ENCODE peak calls at places on chromosome 1, in eight cellular contexts. D is transverse colon; Y is activated T-cell treated with anti-CD3 and anti-CD28 coated beads, Interleukin-2, amount 50 U/mL, for 24 hours; O is mesothelial cell of epicardium; B is posterior cingulate gyrus; C is dorsolateral prefrontal cortex; H is stimulated activated CD4-positive, alpha-beta T cell treated with anti-CD3 and anti-CD28 coated beads, Interleukin-12 subunit alpha, Interleukin-12 subunit beta, amount 100 ng/mL, for 48 hours; T is NCI-H1105. E is an unnamed sample.

GRCh38 chr1:47208374-47208850 is 18.6 kb upstream of the PDZK1IP1 start:
- DNase-seq in D (no peak), C (no peak), Y (no peak), H (no peak), O (no peak), B (no peak), T (no peak), E (no peak)

GRCh38 chr1:244210884-244211558 is 159.9 kb downstream of the ZBTB18 start:
- DNase-seq in B (no peak), C (no peak), Y (no peak), T (no peak), O (no peak), H (no peak), D (no peak), E (peak; percentile 21)

GRCh38 chr1:27773732-27774445 is 870 bp downstream of the STX12 start:
- DNase-seq in C (no peak), B (no peak), T (no peak), H (no peak), O (no peak), Y (no peak), D (no peak), E (no peak)

GRCh38 chr1:160081261-160081936 is at the start of gene KCNJ9:
- DNase-seq in Y (no peak), H (no peak), T (peak; percentile 12), O (no peak), C (peak; percentile 96), D (no peak), B (peak; percentile 80), E (no peak)

GRCh38 chr1:39128959-39129358 is 75.5 kb upstream of the MACF1 start:
- DNase-seq in H (no peak), C (no peak), T (peak; percentile 79), B (no peak), D (peak; percentile 89), Y (no peak), O (no peak), E (peak; percentile 77)

GRCh38 chr1:90712931-90713618 is 4.0 kb downstream of the BARHL2 start:
- DNase-seq in Y (no peak), B (no peak), O (no peak), C (no peak), H (no peak), D (no peak), T (no peak), E (no peak)

GRCh38 chr1:232986000-232986922 is 35.9 kb downstream of the NTPCR start:
- DNase-seq in D (no peak), B (no peak), H (no peak), O (no peak), Y (no peak), T (no peak), C (no peak), E (no peak)

GRCh38 chr1:172359531-172359991 is 60.9 kb upstream of the C1orf105 start:
- DNase-seq in C (no peak), T (no peak), O (no peak), D (no peak), H (no peak), Y (no peak), B (no peak), E (no peak)

GRCh38 chr1:218827486-218827885 is 346.2 kb upstream of the LYPLAL1 start:
- DNase-seq in Y (no peak), B (no peak), O (no peak), D (no peak), H (no peak), C (no peak), T (no peak), E (no peak)